ENCODE peak calls at places on chromosomes 12 and 14, in ten cellular contexts. Q, S, M, G, E, A, R, L, D and F are unnamed samples.

GRCh38 chr12:48198619-48198973 is 4.5 kb downstream of the OR10AD1 start:
- DNase-seq in R (no peak), S (no peak), G (no peak), L (peak), M (no peak), Q (peak), D (peak), E (no peak), A (no peak), F (peak)

GRCh38 chr14:89197623-89198022 is 219.4 kb downstream of the FOXN3 start:
- DNase-seq in M (no peak), A (no peak), S (no peak), G (no peak), L (no peak), D (no peak), Q (no peak), E (no peak), R (no peak), F (no peak)

GRCh38 chr12:42696424-42697149 is 107.0 kb upstream of the PRICKLE1 start:
- DNase-seq in R (peak), S (no peak), G (peak), Q (no peak), D (no peak), M (peak), L (peak), A (no peak), E (no peak), F (no peak)

GRCh38 chr14:69096766-69097475 is 56.0 kb downstream of the DCAF5 start:
- DNase-seq in G (no peak), R (no peak), E (no peak), A (no peak), L (no peak), M (no peak), S (no peak), Q (no peak), D (no peak), F (no peak)

GRCh38 chr14:76495983-76496382 is 120.0 kb downstream of the ESRRB start:
- DNase-seq in L (no peak), G (no peak), R (no peak), D (no peak), M (no peak), E (no peak), A (no peak), S (no peak), Q (no peak), F (no peak)

GRCh38 chr12:105198961-105199360 is 37.0 kb downstream of the APPL2 start:
- DNase-seq in E (no peak), R (peak), G (no peak), S (no peak), D (no peak), M (no peak), L (no peak), Q (no peak), A (no peak), F (no peak)

GRCh38 chr14:82889701-82890100 is 1356.0 kb upstream of the SEL1L start:
- DNase-seq in S (no peak), G (no peak), A (no peak), R (no peak), D (no peak), E (no peak), Q (no peak), M (no peak), L (no peak), F (no peak)

GRCh38 chr12:25388216-25388615 is 137.5 kb upstream of the KRAS start:
- DNase-seq in E (peak), A (no peak), D (peak), G (peak), Q (no peak), L (no peak), M (no peak), S (no peak), R (no peak), F (no peak)

GRCh38 chr14:63460594-63461132 is 82.5 kb downstream of the PPP2R5E start:
- DNase-seq in R (no peak), E (no peak), D (no peak), L (no peak), A (no peak), Q (no peak), S (no peak), G (no peak), M (no peak), F (no peak)

GRCh38 chr14:76115010-76115422 is 36.7 kb upstream of the GPATCH2L start:
- DNase-seq in L (no peak), G (no peak), S (peak), D (no peak), M (no peak), Q (no peak), E (no peak), A (no peak), R (peak), F (no peak)

GRCh38 chr12:54390668-54391551 is 6.4 kb upstream of the ZNF385A start:
- DNase-seq in R (peak), Q (no peak), E (peak), G (no peak), D (peak), S (peak), A (peak), M (no peak), L (no peak), F (peak)

GRCh38 chr12:106051853-106052531 is 86.8 kb downstream of the NUAK1 start:
- DNase-seq in M (no peak), L (peak), E (no peak), Q (no peak), D (no peak), S (no peak), A (no peak), R (no peak), G (peak), F (no peak)